ENCODE peak calls at places on chromosome 1, in eight cellular contexts. A is psoas muscle, W is mammary epithelial cell, F is K562, S is coronary artery, Y is spleen, G is LNCaP clone FGC, D is HFF-Myc. E is an unnamed sample.

GRCh38 chr1:29933110-29933509 is 696.8 kb downstream of the PTPRU start:
- DNase-seq in A (no peak), W (peak), F (no peak), S (no peak), Y (peak), G (peak), D (no peak), E (no peak)

GRCh38 chr1:159015440-159015909 is 5.8 kb downstream of the IFI16 start:
- DNase-seq in A (peak), W (peak), F (peak), S (no peak), Y (peak), G (no peak), D (peak), E (no peak)

GRCh38 chr1:181033799-181034391 is at the start of gene MR1:
- DNase-seq in A (no peak), W (peak), F (peak), S (no peak), Y (no peak), G (peak), D (no peak), E (no peak)

GRCh38 chr1:112698366-112699310 is 8.3 kb downstream of the RHOC start:
- DNase-seq in A (no peak), W (no peak), F (peak), S (peak), Y (peak), G (peak), D (no peak), E (peak)

GRCh38 chr1:25735956-25736529 is 64.0 kb upstream of the SELENON start:
- DNase-seq in A (peak), W (no peak), F (no peak), S (no peak), Y (peak), G (no peak), D (no peak), E (no peak)

GRCh38 chr1:202568466-202569196 is 141.6 kb downstream of the SYT2 start:
- DNase-seq in A (no peak), W (no peak), F (no peak), S (no peak), Y (no peak), G (peak), D (no peak), E (no peak)

GRCh38 chr1:7116001-7116400 is 330.7 kb downstream of the CAMTA1 start:
- DNase-seq in A (no peak), W (no peak), F (no peak), S (no peak), Y (no peak), G (no peak), D (no peak), E (no peak)

GRCh38 chr1:161131721-161132409 is 602 bp downstream of the DEDD start:
- DNase-seq in A (no peak), W (peak), F (no peak), S (peak), Y (peak), G (no peak), D (no peak), E (no peak)

GRCh38 chr1:161439280-161440232 is 65.7 kb upstream of the FCGR2A start:
- DNase-seq in A (no peak), W (peak), F (peak), S (no peak), Y (peak), G (no peak), D (no peak), E (no peak)

GRCh38 chr1:32240140-32240951 is 6.7 kb upstream of the FAM167B start:
- DNase-seq in A (peak), W (peak), F (no peak), S (peak), Y (peak), G (no peak), D (no peak), E (peak)
- TF ChIP-seq CTCF in A (peak), W (peak), F (no peak), S (no peak), Y (peak), G (peak), D (no peak), E (peak)

DNA sequence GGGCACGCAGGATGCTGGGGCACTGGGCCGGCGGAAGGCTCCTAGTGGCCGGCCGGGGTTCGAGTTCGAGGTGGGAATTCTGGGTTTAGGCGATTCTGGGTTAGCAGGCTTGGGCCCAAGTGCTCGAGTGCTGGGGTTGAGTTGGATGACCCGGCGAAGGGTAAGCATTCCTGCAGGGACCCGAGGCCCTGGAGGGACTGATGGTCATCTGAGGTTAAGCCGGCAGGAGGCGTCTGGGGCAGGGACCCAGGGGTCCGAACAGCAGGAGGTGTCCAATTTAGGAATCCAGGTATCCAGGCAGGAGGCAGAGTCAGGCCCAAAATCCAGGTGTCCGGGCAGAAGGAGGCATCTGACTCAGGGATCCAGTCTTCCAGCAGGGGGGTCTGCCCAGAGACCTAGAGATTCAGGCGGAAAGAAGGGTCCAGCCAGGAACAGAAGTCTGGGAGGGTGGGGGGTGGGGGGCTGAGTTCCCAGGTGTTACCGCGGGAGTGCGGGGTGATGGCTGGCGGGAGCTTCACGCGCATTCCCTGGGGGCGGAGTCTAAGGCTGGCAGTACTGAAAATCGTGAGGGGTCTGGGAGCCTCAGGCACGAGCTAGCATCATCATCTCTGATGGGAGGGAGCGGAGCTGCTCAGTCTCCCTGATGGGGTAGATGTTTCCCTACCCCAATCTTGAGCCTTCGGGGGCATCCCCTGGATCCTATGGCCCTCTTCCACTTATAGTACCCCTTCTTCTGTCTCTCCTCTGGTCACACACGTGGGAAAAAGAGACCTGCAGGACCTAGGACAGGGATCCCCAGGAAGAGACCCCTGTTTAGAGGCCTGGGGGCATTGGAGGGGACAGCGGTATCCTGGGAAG is 585 bp downstream of the GPR3 start:
- DNase-seq in A (no peak), W (no peak), F (peak), S (no peak), Y (peak), G (no peak), D (no peak), E (no peak)
- TF ChIP-seq CTCF in A (no peak), W (peak), F (peak), S (no peak), Y (no peak), G (no peak), D (no peak), E (peak)

GRCh38 chr1:32609180-32609579 is 41.2 kb downstream of the ZBTB8OS start:
- DNase-seq in A (no peak), W (no peak), F (no peak), S (no peak), Y (no peak), G (no peak), D (no peak), E (no peak)

GRCh38 chr1:32611859-32612188 is 38.5 kb downstream of the ZBTB8OS start:
- DNase-seq in A (no peak), W (no peak), F (no peak), S (no peak), Y (no peak), G (no peak), D (no peak), E (no peak)

GRCh38 chr1:32606972-32607371 is 43.4 kb downstream of the ZBTB8OS start:
- DNase-seq in A (no peak), W (no peak), F (no peak), S (no peak), Y (no peak), G (no peak), D (no peak), E (no peak)

GRCh38 chr1:32613472-32613871 is 36.9 kb downstream of the ZBTB8OS start:
- DNase-seq in A (no peak), W (no peak), F (no peak), S (no peak), Y (no peak), G (no peak), D (no peak), E (no peak)

GRCh38 chr1:32612189-32612881 is 38.0 kb downstream of the ZBTB8OS start:
- DNase-seq in A (peak), W (peak), F (peak), S (peak), Y (peak), G (peak), D (peak), E (peak)
- TF ChIP-seq CTCF in A (peak), W (no peak), F (no peak), S (no peak), Y (peak), G (no peak), D (peak), E (peak)

GRCh38 chr1:165116732-165117131 is 239.8 kb downstream of the LMX1A start:
- DNase-seq in A (no peak), W (peak), F (no peak), S (no peak), Y (no peak), G (no peak), D (peak), E (no peak)

GRCh38 chr1:165117482-165117881 is 239.0 kb downstream of the LMX1A start:
- DNase-seq in A (no peak), W (no peak), F (no peak), S (no peak), Y (no peak), G (no peak), D (no peak), E (no peak)

GRCh38 chr1:165112260-165112659 is 244.3 kb downstream of the LMX1A start:
- DNase-seq in A (no peak), W (no peak), F (no peak), S (no peak), Y (no peak), G (no peak), D (no peak), E (no peak)

GRCh38 chr1:165114889-165115285 is 241.6 kb downstream of the LMX1A start:
- DNase-seq in A (no peak), W (no peak), F (no peak), S (no peak), Y (no peak), G (no peak), D (no peak), E (no peak)

GRCh38 chr1:165114022-165114888 is 242.3 kb downstream of the LMX1A start:
- DNase-seq in A (no peak), W (peak), F (peak), S (no peak), Y (no peak), G (peak), D (peak), E (no peak)
- TF ChIP-seq CTCF in A (peak), W (peak), F (peak), S (peak), Y (peak), G (peak), D (peak), E (peak)

GRCh38 chr1:48673725-48674124 is 103.0 kb downstream of the BEND5 start:
- DNase-seq in A (no peak), W (no peak), F (peak), S (no peak), Y (no peak), G (no peak), D (no peak), E (no peak)
- TF ChIP-seq CTCF in A (no peak), W (peak), F (peak), S (no peak), Y (no peak), G (peak), D (no peak), E (peak)

GRCh38 chr1:105137543-105138444 is 1388.1 kb downstream of the AMY1C start:
- DNase-seq in A (no peak), W (no peak), F (peak), S (no peak), Y (peak), G (no peak), D (no peak), E (no peak)
- TF ChIP-seq CTCF in A (no peak), W (no peak), F (peak), S (no peak), Y (no peak), G (peak), D (no peak), E (peak)

GRCh38 chr1:189150624-189151023 is 1327.0 kb downstream of the BRINP3 start:
- DNase-seq in A (no peak), W (no peak), F (peak), S (no peak), Y (no peak), G (no peak), D (no peak), E (no peak)

GRCh38 chr1:189152685-189153084 is 1325.0 kb downstream of the BRINP3 start:
- DNase-seq in A (no peak), W (no peak), F (no peak), S (no peak), Y (no peak), G (no peak), D (no peak), E (no peak)

GRCh38 chr1:189151361-189151760 is 1326.3 kb downstream of the BRINP3 start:
- DNase-seq in A (no peak), W (no peak), F (peak), S (no peak), Y (no peak), G (no peak), D (no peak), E (no peak)

DNA sequence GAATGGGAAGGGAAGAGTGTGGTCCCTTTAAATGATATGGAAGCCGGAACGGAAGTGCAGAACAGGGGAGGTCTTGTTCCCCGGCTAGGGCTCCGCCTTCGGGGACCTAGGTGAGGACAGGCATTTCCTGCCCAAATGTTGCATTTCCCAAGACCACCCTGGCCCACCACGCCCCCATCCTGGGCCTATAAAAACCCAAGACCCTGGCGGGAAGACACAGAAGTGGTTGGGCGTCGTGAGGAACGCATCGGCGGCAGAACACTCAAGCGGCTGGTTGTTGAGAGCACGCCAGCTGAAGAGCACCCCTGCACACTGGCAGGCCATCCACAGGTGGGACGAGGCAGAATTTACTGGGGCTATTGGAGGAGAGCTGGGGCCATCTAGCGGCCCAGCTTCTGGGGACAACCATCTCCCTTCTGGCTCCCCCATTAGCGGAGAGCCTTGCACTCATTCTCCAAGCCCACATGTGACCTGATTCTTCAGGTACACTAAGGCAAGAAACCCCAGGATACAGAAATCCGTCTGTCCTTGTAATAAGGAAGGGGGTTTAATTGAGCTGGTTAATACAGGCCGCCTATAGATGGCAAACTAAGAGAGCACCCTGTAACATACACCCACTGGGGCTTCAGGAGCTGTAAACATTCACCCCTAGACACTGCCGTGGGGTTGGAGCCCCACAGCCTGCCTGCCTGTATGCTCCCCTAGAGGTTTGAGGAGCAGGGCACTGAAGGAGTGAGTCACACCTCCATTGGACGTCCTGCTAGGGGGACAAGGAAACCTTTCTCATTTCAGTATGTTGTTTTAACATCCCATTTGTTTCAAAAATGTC is 1327.9 kb downstream of the BRINP3 start:
- DNase-seq in A (no peak), W (no peak), F (peak), S (no peak), Y (no peak), G (no peak), D (no peak), E (no peak)
- TF ChIP-seq CTCF in A (no peak), W (no peak), F (peak), S (no peak), Y (no peak), G (peak), D (no peak), E (no peak)

DNA sequence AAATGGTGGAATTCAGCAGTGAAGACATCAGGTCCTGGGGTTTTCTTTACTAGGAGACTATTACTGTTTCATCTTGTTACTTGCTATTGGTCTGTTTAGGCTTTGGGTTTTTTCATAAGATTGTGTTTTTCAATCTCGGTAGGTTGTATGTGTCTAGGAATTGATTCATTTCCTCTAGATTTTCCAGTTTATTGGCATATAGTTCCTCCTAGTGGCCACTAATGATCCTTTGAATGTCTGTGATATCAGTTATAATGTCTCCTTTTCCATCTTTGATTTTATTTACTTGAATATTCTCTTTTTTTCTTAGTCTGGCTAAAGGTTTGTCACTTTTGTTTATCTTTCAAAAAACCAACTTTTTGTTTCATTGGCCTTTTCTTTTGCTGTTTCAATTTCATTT is 233.0 kb downstream of the RWDD3 start:
- DNase-seq in A (no peak), W (no peak), F (no peak), S (no peak), Y (no peak), G (no peak), D (no peak), E (no peak)
- TF ChIP-seq CTCF in A (no peak), W (no peak), F (no peak), S (no peak), Y (no peak), G (peak), D (no peak), E (peak)

DNA sequence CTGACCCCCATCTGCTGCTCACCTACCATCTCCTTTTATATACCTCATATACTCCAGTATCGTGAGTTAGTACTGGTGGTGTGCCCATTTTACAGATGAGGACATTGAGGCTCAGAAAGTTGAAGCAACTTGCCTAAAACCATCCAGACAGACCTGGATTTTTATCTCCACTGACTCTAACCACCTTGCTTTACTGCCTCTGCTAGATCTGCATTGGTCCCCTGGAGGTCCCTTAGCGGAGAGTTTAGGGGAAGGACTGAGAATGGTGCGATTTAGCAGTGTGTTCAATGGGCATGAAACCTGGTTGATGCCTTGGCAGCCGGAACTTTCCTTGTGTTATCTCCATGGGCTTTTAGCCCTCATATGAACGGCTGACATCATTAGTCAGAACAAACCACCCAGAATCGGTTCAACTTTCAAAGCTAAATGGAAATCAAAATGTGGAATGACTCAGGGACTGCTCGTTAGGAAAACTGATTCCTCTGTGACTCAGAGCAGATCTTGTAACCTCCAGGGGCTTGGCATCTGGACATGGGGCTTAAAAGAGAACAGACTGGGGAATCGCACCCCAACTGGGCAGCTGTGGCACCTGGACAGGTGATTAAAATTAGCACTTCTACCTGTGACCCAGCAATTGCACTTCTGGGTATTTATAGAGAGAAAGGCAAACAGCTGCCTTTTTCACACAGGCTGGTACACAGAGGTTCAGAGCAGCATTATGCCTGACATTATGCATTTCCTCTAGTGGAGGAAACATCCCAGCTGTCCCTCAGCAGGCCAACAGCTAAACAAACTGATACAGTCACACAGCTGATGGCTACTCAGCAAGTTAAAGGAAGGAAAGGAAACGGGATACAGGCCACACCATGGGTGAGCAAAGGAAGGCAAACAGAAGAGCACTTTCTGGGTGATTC is 25.3 kb downstream of the TMEM51 start:
- DNase-seq in A (no peak), W (peak), F (no peak), S (no peak), Y (no peak), G (peak), D (peak), E (no peak)
- TF ChIP-seq CTCF in A (no peak), W (no peak), F (no peak), S (no peak), Y (no peak), G (no peak), D (no peak), E (no peak)

DNA sequence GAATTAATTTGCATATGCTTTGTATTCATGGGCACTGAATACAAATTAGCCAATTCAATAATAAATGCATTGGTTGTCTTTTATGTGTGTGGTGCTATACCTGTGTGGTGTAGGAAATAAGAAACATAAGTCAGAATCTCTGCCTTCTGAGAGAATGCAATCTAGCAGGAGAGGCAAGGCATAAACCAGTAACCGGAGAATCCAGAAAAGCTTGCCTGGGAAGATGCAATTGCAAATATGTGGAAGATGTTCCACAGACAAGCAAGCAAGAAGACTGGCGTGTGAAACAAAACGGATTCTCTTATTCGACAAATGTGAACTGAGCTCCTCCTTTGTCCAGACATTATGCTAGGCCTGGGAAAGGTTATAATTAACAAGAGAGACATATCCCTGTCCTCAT is 134.3 kb downstream of the NR5A2 start:
- DNase-seq in A (no peak), W (no peak), F (no peak), S (no peak), Y (no peak), G (peak), D (no peak), E (no peak)
- TF ChIP-seq CTCF in A (no peak), W (no peak), F (no peak), S (no peak), Y (no peak), G (no peak), D (no peak), E (no peak)

E was measured in type B pancreatic cell.